ENCODE peak calls at places on chromosome 11, in seven cellular contexts. T is Kasumi-1; Z is stimulated activated naive CD4-positive, alpha-beta T cell; P is breast epithelium; N is HAP-1; G is A673; U is HCEC 1CT. H is an unnamed sample.

GRCh38 chr11:15911377-15912044 is 444.8 kb downstream of the SOX6 start:
- DNase-seq in G (peak), P (no peak), Z (no peak), T (no peak), N (no peak), U (no peak), H (no peak)

GRCh38 chr11:82718307-82718706 is 15.4 kb downstream of the FAM181B start:
- DNase-seq in T (peak), N (peak), Z (peak), U (peak), P (peak), G (peak), H (peak)

GRCh38 chr11:6258571-6258998 is 1.1 kb upstream of the CCKBR start:
- DNase-seq in Z (no peak), U (no peak), P (no peak), N (peak), T (no peak), G (peak), H (no peak)

GRCh38 chr11:83275888-83276641 is 10.1 kb downstream of the CCDC90B start:
- DNase-seq in U (no peak), P (no peak), T (no peak), G (peak), N (no peak), Z (no peak), H (no peak)

GRCh38 chr11:103794262-103794661 is 242.2 kb upstream of the DDI1 start:
- DNase-seq in P (no peak), T (no peak), U (no peak), N (no peak), G (no peak), Z (no peak), H (no peak)

GRCh38 chr11:35949242-35949641 is 5.4 kb downstream of the LDLRAD3 start:
- DNase-seq in P (peak), N (no peak), G (no peak), Z (no peak), T (no peak), U (no peak), H (peak)

GRCh38 chr11:31871310-31872073 is 60.4 kb upstream of the PAX6 start:
- DNase-seq in N (no peak), P (no peak), U (no peak), T (no peak), Z (no peak), G (no peak), H (no peak)

GRCh38 chr11:33329705-33330329 is 72.6 kb downstream of the HIPK3 start:
- DNase-seq in P (no peak), N (peak), T (peak), U (peak), G (peak), Z (peak), H (peak)

GRCh38 chr11:15968461-15969130 is 387.8 kb downstream of the SOX6 start:
- DNase-seq in T (no peak), P (no peak), G (peak), N (peak), U (no peak), Z (no peak), H (peak)

GRCh38 chr11:46322759-46323158 is 24.5 kb upstream of the DGKZ start:
- DNase-seq in G (peak), P (no peak), U (peak), N (peak), T (no peak), Z (no peak), H (peak)

GRCh38 chr11:37442576-37442975 is 844.5 kb upstream of the RAG2 start:
- DNase-seq in P (no peak), N (no peak), G (no peak), U (no peak), T (no peak), Z (no peak), H (no peak)

GRCh38 chr11:88086297-88086696 is 88.9 kb downstream of the RAB38 start:
- DNase-seq in U (no peak), G (no peak), Z (no peak), N (no peak), T (no peak), P (no peak), H (no peak)

GRCh38 chr11:16271258-16271657 is 85.1 kb downstream of the SOX6 start:
- DNase-seq in G (no peak), T (no peak), Z (no peak), N (no peak), P (no peak), U (no peak), H (no peak)

GRCh38 chr11:61749607-61750217 is 2.7 kb upstream of the MYRF start:
- DNase-seq in G (no peak), N (peak), T (no peak), Z (no peak), P (no peak), U (no peak), H (peak)

GRCh38 chr11:31680770-31681169 is 130.4 kb downstream of the PAX6 start:
- DNase-seq in U (no peak), Z (no peak), G (no peak), T (no peak), P (no peak), N (no peak), H (no peak)

GRCh38 chr11:19326499-19326898 is 85.8 kb upstream of the E2F8 start:
- DNase-seq in N (no peak), G (no peak), U (peak), Z (no peak), T (no peak), P (no peak), H (peak)

GRCh38 chr11:69328231-69328630 is 34.3 kb downstream of the MYEOV start:
- DNase-seq in T (no peak), G (no peak), Z (no peak), U (no peak), N (peak), P (no peak), H (no peak)

GRCh38 chr11:10302744-10303557 is 1.9 kb upstream of the ADM start:
- DNase-seq in G (peak), U (peak), T (peak), P (peak), Z (peak), N (peak), H (peak)

GRCh38 chr11:73363147-73363546 is 13.1 kb upstream of the RELT start:
- DNase-seq in Z (no peak), T (no peak), N (no peak), U (no peak), P (no peak), G (no peak), H (no peak)

GRCh38 chr11:126999366-126999765 is 1.2 kb downstream of the KIRREL3 start:
- DNase-seq in U (no peak), T (no peak), Z (no peak), P (no peak), N (no peak), G (no peak), H (no peak)

GRCh38 chr11:33515347-33515746 is 185.3 kb downstream of the C11orf91 start:
- DNase-seq in N (no peak), T (no peak), P (no peak), Z (no peak), U (peak), G (no peak), H (peak)

GRCh38 chr11:45543808-45544422 is 121.5 kb downstream of the CHST1 start:
- DNase-seq in G (peak), N (peak), U (no peak), T (no peak), P (no peak), Z (no peak), H (peak)

H was measured in SK-MEL-5.